ENCODE peak calls at places on chromosomes 6 and 20, in six cellular contexts. E is mammary epithelial cell, M is lower lobe of right lung, B is colonic mucosa, G is A549, H is upper lobe of left lung. J is an unnamed sample. For H3K9me3, the result is how much of the 10 kb centered on the place peaks cover.

GRCh38 chr20:20407891-20408805 is 40.2 kb downstream of the INSM1 start:
- DNase-seq in E (no peak), B (no peak), H (no peak), G (peak), M (no peak), J (peak)

GRCh38 chr6:107360476-107360875 is 98.9 kb downstream of the PDSS2 start:
- DNase-seq in M (no peak), B (no peak), G (no peak), H (no peak), E (no peak), J (no peak)

GRCh38 chr20:15422966-15423365 is 1085.6 kb upstream of the FLRT3 start:
- DNase-seq in E (no peak), H (no peak), G (no peak), M (no peak), B (no peak), J (no peak)

GRCh38 chr6:163349001-163349680 is 65.4 kb upstream of the QKI start:
- DNase-seq in E (no peak), G (no peak), M (no peak), H (no peak), B (no peak), J (no peak)

GRCh38 chr20:5078399-5078958 is 41.3 kb downstream of the PCNA start:
- DNase-seq in H (no peak), G (peak), M (peak), E (peak), B (peak), J (no peak)

GRCh38 chr6:149717255-149717587 is 680 bp downstream of the LATS1 start:
- DNase-seq in E (no peak), M (no peak), B (no peak), G (no peak), H (no peak), J (no peak)

GRCh38 chr6:34536251-34536958 is 19.7 kb downstream of the SPDEF start:
- DNase-seq in B (peak), G (no peak), H (peak), E (no peak), M (no peak), J (peak)

GRCh38 chr6:75735491-75736186 is 13.4 kb upstream of the MYO6 start:
- DNase-seq in M (no peak), H (no peak), B (no peak), E (no peak), G (peak), J (no peak)

GRCh38 chr6:129398764-129399163 is 311.2 kb downstream of the ARHGAP18 start:
- DNase-seq in M (no peak), B (no peak), E (no peak), G (no peak), H (no peak), J (no peak)

GRCh38 chr6:54335871-54336270 is 27.6 kb downstream of the TINAG start:
- DNase-seq in G (peak), M (no peak), H (no peak), E (peak), B (no peak), J (no peak)

GRCh38 chr6:6851059-6851658 is 256.6 kb upstream of the RREB1 start:
- DNase-seq in B (peak), H (no peak), G (peak), M (peak), E (peak), J (peak)

GRCh38 chr20:5000263-5001173 is 792 bp downstream of the SLC23A2 start:
- DNase-seq in G (no peak), M (peak), H (peak), E (no peak), B (peak), J (peak)

GRCh38 chr6:137867685-137868509 is 838 bp downstream of the TNFAIP3 start:
- DNase-seq in E (peak), B (peak), G (no peak), M (peak), H (peak), J (no peak)

GRCh38 chr6:146895772-146896061 is 296.9 kb downstream of the ADGB start:
- DNase-seq in B (no peak), H (no peak), E (no peak), G (no peak), M (no peak), J (no peak)

GRCh38 chr6:4256969-4257368 is 121.6 kb upstream of the ECI2 start:
- DNase-seq in E (no peak), H (no peak), B (no peak), M (no peak), G (no peak), J (no peak)

GRCh38 chr6:10184408-10185187 is 230.3 kb downstream of the TFAP2A start:
- DNase-seq in H (no peak), M (no peak), B (no peak), E (no peak), G (no peak), J (no peak)

GRCh38 chr6:48098923-48099322 is 12.1 kb downstream of the PTCHD4 start:
- DNase-seq in E (peak), M (no peak), B (no peak), H (no peak), G (no peak), J (no peak)

GRCh38 chr20:41370176-41370575 is 3.6 kb upstream of the EMILIN3 start:
- DNase-seq in H (no peak), B (no peak), G (no peak), M (no peak), E (peak), J (no peak)

GRCh38 chr20:39988991-39989390 is 700.0 kb downstream of the MAFB start:
- DNase-seq in M (no peak), B (no peak), H (no peak), E (no peak), G (no peak), J (no peak)

GRCh38 chr20:34268851-34269668 is 27.8 kb downstream of the ASIP start:
- DNase-seq in E (no peak), G (no peak), B (peak), M (peak), H (peak), J (peak)

GRCh38 chr6:129136751-129137150 is 253.8 kb downstream of the LAMA2 start:
- DNase-seq in H (no peak), M (no peak), E (no peak), B (no peak), G (no peak), J (no peak)

GRCh38 chr20:20014659-20015058 is 2.5 kb upstream of the NAA20 start:
- DNase-seq in M (no peak), G (peak), E (no peak), H (no peak), B (no peak), J (no peak)

GRCh38 chr6:168535711-168536110 is 94.7 kb downstream of the SMOC2 start:
- DNase-seq in M (no peak), G (no peak), B (no peak), H (no peak), E (no peak), J (no peak)

GRCh38 chr20:35307666-35308653 is 15.7 kb upstream of the FAM83C start:
- DNase-seq in B (no peak), G (peak), H (peak), M (no peak), E (peak), J (no peak)

GRCh38 chr6:12720310-12720709 is 3.7 kb downstream of the PHACTR1 start:
- DNase-seq in E (no peak), M (no peak), B (no peak), H (no peak), G (no peak), J (no peak)

GRCh38 chr20:43949741-43950618 is 35.3 kb downstream of the TOX2 start:
- DNase-seq in G (no peak), B (peak), M (peak), E (no peak), H (peak), J (no peak)

GRCh38 chr6:30844118-30844535 is 40.2 kb upstream of the DDR1 start:
- DNase-seq in G (peak), E (no peak), M (no peak), B (no peak), H (no peak), J (no peak)

GRCh38 chr20:62029296-62029695 is 36.4 kb downstream of the TAF4 start:
- DNase-seq in M (no peak), H (peak), G (no peak), E (no peak), B (no peak), J (no peak)

GRCh38 chr6:56199956-56200355 is 47.4 kb downstream of the COL21A1 start:
- DNase-seq in E (peak), B (no peak), M (no peak), G (no peak), H (no peak), J (no peak)

GRCh38 chr20:15528386-15529111 is 1044.7 kb downstream of the KIF16B start:
- DNase-seq in E (no peak), G (no peak), H (no peak), M (no peak), B (no peak), J (peak)

GRCh38 chr6:85669735-85670194 is 27.1 kb upstream of the SYNCRIP start:
- DNase-seq in M (no peak), G (no peak), B (no peak), E (peak), H (no peak), J (no peak)

GRCh38 chr6:136066005-136066404 is 184.1 kb downstream of the MTFR2 start:
- DNase-seq in E (peak), G (no peak), M (no peak), B (no peak), H (no peak), J (no peak)

GRCh38 chr6:168867247-168868102 is 386.2 kb downstream of the THBS2 start:
- DNase-seq in E (no peak), H (no peak), B (no peak), G (no peak), M (no peak), J (no peak)

GRCh38 chr6:71394001-71394432 is 105.4 kb downstream of the OGFRL1 start:
- DNase-seq in B (no peak), E (peak), H (no peak), G (peak), M (no peak), J (no peak)

GRCh38 chr20:34069341-34070078 is 42.5 kb downstream of the EIF2S2 start:
- DNase-seq in M (peak), B (peak), H (no peak), E (peak), G (peak), J (peak)

DNA sequence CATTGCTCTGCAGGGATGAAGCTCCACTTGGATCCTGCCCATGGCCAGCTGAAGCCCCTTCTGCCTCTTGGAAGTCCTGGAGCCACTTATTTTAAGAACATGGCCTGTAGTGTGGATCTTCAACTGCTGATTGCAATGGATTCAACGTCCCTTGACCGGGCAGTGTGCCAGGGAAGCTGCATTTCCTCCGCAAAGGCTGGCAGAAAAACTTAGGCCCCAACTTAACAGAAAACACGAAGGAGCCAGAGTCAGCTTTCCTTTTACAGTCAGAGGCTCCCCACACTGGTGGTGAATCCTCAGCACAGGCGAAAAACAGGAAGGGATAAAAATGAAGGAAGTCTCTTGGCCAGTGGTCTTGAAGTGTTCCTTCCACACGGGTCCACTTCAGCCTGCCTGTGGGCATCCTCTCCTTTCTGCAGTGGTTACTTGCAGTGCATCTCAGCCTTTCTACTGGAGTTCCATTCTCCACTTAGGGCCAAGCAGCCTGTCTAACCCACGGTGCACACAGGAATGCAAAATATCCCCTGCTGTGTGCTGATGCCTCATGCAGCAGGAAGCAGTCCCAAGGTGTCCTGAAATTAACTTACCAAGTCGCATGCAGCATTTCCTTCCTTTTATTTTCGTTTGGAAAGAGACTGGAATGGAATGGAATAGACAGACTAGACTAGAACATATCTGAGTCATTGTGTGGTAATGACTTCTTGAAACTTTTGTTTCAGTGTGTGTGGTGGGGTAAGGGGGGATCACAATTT is 26.1 kb upstream of the FOXQ1 start:
- DNase-seq in H (no peak), B (no peak), G (no peak), E (peak), M (no peak), J (no peak)
- TF ChIP-seq CTCF in H (no peak), B (no peak), G (no peak), E (no peak), M (no peak), J (no peak)

GRCh38 chr6:83758533-83758932 is 49.6 kb upstream of the SNAP91 start:
- DNase-seq in E (no peak), B (no peak), H (no peak), G (no peak), M (no peak), J (no peak)

GRCh38 chr6:83756565-83756964 is 47.7 kb upstream of the SNAP91 start:
- DNase-seq in M (no peak), B (no peak), G (no peak), E (no peak), H (no peak), J (no peak)

DNA sequence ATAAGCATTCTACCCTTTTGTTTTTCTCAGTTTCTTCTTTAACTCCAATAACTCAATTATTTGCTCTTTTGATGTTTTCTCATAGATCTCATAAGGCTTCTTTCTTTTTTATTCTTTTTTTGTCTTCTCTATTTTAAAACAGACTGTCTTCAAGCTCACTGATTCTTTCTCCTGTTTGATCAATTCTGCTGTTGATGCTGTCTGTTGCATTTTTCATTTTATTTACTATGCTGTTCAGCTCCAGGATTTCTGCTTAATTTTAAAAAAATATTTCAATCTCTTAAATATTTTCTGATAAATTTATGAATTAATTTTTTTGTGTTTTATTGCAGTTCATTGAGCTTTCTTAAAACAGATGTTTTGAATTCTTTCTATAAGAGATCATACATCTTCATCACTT is 48.1 kb upstream of the SNAP91 start:
- DNase-seq in B (no peak), E (no peak), M (no peak), H (no peak), G (no peak), J (no peak)
- H3K9me3 ChIP-seq in B (under half), E (under half), M (under half), H (under half), G (under half), J (under half)

DNA sequence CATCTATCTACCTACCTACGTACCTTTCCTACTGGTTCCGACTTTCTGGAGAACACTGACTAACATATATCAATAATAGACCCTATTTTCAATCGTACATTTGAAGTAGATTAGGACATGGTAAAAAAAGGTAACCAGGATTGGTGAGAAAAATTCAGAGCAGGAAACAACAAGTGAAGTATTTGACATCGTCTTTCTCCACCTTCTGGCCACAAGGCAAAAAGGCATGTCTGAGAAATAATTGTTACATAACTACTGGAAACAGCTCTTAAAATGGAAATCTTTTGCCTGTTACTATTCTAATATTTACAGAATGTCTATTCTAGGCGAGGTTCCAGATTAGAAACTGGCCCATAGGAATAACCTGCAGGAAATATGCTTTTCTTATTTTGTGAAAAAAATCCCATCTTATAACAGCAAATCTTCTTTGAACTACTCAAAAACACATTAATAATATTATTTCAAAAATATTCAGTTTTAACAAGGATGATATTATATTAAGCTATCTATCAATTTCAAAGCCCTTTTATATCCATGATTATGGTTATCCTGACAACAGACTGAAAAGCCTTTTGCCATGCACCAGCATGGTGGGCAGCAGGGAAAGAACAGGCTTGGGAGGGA is 80.8 kb downstream of the RCAN2 start:
- DNase-seq in B (peak), H (no peak), E (peak), M (no peak), G (no peak), J (no peak)
- TF ChIP-seq CTCF in B (peak), H (peak), E (peak), M (peak), G (no peak), J (no peak)

GRCh38 chr20:56160956-56161355 is 87.6 kb upstream of the MC3R start:
- DNase-seq in G (no peak), B (no peak), H (no peak), M (no peak), E (no peak), J (no peak)

GRCh38 chr20:56171087-56172012 is 77.2 kb upstream of the MC3R start:
- DNase-seq in G (peak), H (no peak), M (no peak), E (peak), B (no peak), J (peak)

GRCh38 chr20:56163806-56164205 is 84.7 kb upstream of the MC3R start:
- DNase-seq in E (no peak), H (no peak), M (no peak), B (no peak), G (peak), J (peak)

DNA sequence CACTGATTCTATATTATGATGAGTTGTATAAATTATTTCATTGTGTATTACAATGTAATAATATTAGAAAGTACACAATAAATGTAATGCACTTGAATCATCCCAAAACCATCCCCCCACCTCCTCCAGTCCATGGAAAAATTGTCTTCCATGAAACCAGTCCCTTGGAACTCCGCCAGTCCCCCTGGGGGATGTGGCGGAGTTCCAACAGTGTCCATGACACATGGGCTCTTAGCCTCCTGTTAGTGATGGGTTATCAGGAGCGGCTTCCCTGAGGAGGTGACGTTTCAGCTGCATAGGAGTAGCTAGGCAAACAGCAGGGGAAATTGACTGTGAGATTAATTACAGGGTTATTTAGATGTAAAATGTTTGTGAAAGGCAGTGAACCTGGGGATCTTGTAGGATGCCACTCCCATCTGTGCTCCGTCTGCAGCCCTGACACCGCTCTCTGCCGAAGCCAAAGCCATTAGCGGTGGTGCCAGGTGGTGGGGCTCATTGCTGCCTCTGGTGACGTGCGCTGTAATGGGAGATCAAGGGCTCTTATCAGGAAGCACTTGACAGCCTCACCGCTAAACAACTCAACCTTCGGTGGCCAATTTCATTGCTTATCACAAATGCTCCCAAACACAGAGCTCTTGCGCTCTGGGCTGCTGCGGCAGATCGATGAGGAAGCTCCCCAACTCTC is 81.6 kb upstream of the MC3R start:
- DNase-seq in H (no peak), E (no peak), G (no peak), M (no peak), B (no peak), J (peak)
- H3K9me3 ChIP-seq in H (under half), E (under half), G (under half), M (under half), B (under half), J (under half)

DNA sequence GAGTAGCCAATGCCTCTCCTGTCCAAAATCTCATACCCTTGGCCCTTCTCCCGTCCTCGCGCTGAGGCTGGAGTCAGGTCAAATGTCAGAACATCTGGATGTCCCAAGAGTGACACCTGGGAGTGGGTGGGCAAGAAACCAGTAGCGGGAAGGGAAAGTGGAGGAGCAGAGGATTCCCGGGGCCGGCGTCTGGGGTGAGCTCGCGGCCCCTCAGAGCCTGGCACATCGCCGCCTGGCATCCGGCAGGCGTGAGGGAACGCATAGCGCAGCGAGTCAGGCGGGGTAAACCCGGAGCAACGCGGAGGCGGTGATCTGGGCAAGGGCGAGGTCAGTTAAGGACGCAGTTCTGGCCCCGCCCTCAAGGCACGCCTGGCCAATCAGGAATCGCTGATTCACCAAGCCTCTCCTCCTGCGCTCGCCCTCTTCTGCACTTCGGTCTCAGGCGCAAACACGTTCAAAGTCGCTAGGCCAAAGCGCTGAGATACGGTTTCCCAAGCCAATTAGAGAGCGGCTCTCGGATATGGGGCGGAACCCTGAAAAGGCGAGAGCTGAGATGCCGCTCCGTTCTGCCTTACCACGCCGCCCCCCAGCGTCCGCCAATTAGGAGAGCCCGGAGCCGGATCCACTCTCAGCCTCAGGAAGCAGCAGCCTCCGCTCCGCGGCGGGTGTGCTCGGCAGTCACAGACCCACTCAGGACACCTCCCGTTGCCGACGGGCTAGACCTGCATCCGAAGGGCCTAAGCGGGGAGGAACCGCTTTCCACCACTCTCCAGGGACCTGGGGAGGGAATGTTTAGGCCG is 22.5 kb downstream of the VPS52 start:
- DNase-seq in H (peak), G (peak), E (peak), B (peak), M (peak), J (peak)
- TF ChIP-seq CTCF in H (no peak), G (no peak), E (peak), B (no peak), M (peak), J (no peak)